ENCODE peak calls at places on chromosomes 1 and 21, in five cellular contexts. K is body of pancreas, X is HCT116, H is ovary, Q is breast epithelium. M is an unnamed sample.

GRCh38 chr1:31159869-31160611 is 79.6 kb downstream of the NKAIN1 start:
- DNase-seq in Q (no peak), K (no peak), X (no peak), H (no peak), M (no peak)

GRCh38 chr1:77056525-77056924 is 162.7 kb downstream of the PIGK start:
- DNase-seq in X (no peak), Q (no peak), K (no peak), H (no peak), M (no peak)

GRCh38 chr1:160098852-160099647 is 631 bp upstream of the IGSF8 start:
- DNase-seq in K (peak; percentile 98), H (peak; percentile 99), X (peak; percentile 83), Q (peak; percentile 99), M (peak; percentile 99)

GRCh38 chr21:35206141-35207125 is 157.3 kb upstream of the RUNX1 start:
- DNase-seq in K (no peak), X (no peak), H (peak; percentile 34), Q (peak; percentile 61), M (no peak)

GRCh38 chr1:243558556-243558955 is 291.5 kb downstream of the AKT3 start:
- DNase-seq in Q (no peak), K (no peak), H (no peak), X (no peak), M (no peak)

GRCh38 chr1:21909787-21910503 is 27.2 kb downstream of the HSPG2 start:
- DNase-seq in X (no peak), Q (no peak), K (no peak), H (peak; percentile 69), M (peak; percentile 77)

GRCh38 chr1:180614746-180615145 is 17.1 kb upstream of the XPR1 start:
- DNase-seq in K (peak; percentile 89), H (no peak), X (no peak), Q (no peak), M (no peak)

GRCh38 chr1:159089184-159089791 is 12.7 kb upstream of the AIM2 start:
- DNase-seq in H (no peak), Q (no peak), X (no peak), K (no peak), M (no peak)

GRCh38 chr1:238546118-238546517 is 655.4 kb upstream of the ZP4 start:
- DNase-seq in X (no peak), Q (no peak), K (no peak), H (no peak), M (no peak)

GRCh38 chr1:227944931-227945890 is 2.5 kb downstream of the WNT9A start:
- DNase-seq in Q (peak; percentile 53), H (no peak), X (no peak), K (peak; percentile 27), M (peak; percentile 15)

GRCh38 chr1:78250201-78250600 is 204.4 kb downstream of the GIPC2 start:
- DNase-seq in K (no peak), H (no peak), Q (no peak), X (no peak), M (no peak)

GRCh38 chr1:240663160-240663879 is 51.4 kb upstream of the GREM2 start:
- DNase-seq in H (no peak), K (no peak), Q (no peak), X (no peak), M (no peak)

GRCh38 chr1:243526180-243526579 is 270.3 kb downstream of the SDCCAG8 start:
- DNase-seq in K (no peak), X (no peak), H (no peak), Q (no peak), M (no peak)

GRCh38 chr1:68624233-68624632 is 127.4 kb upstream of the DEPDC1 start:
- DNase-seq in K (no peak), H (no peak), X (no peak), Q (no peak), M (no peak)

GRCh38 chr1:24003331-24003972 is 23.3 kb upstream of the SRSF10 start:
- DNase-seq in H (no peak), X (no peak), K (peak; percentile 24), Q (no peak), M (no peak)

GRCh38 chr21:33640697-33641338 is 723 bp downstream of the CRYZL1 start:
- DNase-seq in Q (no peak), K (peak; percentile 13), H (peak; percentile 25), X (peak; percentile 4), M (no peak)

GRCh38 chr1:231264642-231265041 is 23.6 kb downstream of the GNPAT start:
- DNase-seq in Q (no peak), K (no peak), X (no peak), H (no peak), M (no peak)

GRCh38 chr1:223653015-223653414 is 12.5 kb downstream of the CAPN8 start:
- DNase-seq in Q (no peak), K (no peak), X (no peak), H (no peak), M (no peak)

GRCh38 chr1:239617259-239617658 is 230.9 kb downstream of the CHRM3 start:
- DNase-seq in K (no peak), X (no peak), Q (no peak), H (no peak), M (no peak)

GRCh38 chr1:20603473-20604464 is 14.9 kb downstream of the CDA start:
- DNase-seq in Q (no peak), X (no peak), K (no peak), H (no peak), M (no peak)

GRCh38 chr1:107739651-107740050 is 225.3 kb downstream of the VAV3 start:
- DNase-seq in H (no peak), X (no peak), Q (no peak), K (no peak), M (no peak)

GRCh38 chr1:107950434-107950833 is 14.5 kb downstream of the VAV3 start:
- DNase-seq in K (no peak), Q (no peak), H (no peak), X (no peak), M (no peak)

GRCh38 chr1:226532553-226532952 is 16.0 kb upstream of the STUM start:
- DNase-seq in X (no peak), H (no peak), K (no peak), Q (no peak), M (no peak)

GRCh38 chr1:69913967-69914366 is 291.4 kb downstream of the LRRC40 start:
- DNase-seq in Q (no peak), H (no peak), K (peak; percentile 9), X (no peak), M (no peak)

DNA sequence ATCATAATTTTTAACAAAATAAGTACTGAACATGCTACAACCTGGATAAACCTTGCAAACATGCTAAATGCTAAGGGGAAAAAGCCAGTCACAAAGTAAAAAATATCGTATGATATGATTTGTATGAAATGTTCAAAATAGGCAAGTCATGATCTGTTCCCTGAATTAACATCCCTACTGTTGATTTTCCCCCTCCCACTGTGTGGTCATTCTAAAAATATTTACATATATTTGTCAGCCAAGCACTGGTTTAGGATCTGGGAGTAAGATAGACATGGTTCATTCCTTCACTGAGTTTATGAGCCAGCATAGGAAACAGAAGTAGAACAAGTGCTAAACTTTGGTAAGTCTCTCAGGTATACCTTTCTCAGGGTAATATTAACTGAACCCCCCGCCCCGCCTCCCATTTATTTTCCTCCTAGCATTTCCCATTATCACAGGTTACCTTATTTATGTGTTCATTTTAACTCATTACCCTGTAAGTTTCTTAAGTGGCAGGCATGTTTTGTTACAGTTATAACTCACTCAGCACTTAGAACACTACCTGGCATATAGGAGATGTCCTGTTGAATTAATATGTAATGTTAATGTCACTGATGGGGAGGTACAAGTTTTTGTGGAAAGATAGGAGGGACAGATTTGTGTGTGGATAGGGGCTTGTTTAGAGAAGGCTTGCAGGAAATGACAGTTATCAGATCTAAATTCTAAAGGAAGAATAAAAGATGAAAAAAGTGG is 12.3 kb downstream of the UQCRH start:
- DNase-seq in X (no peak), Q (no peak), K (no peak), H (no peak), M (no peak)
- TF ChIP-seq POLR2A in X (no peak), Q (no peak), K (no peak), H (no peak), M (no peak)

DNA sequence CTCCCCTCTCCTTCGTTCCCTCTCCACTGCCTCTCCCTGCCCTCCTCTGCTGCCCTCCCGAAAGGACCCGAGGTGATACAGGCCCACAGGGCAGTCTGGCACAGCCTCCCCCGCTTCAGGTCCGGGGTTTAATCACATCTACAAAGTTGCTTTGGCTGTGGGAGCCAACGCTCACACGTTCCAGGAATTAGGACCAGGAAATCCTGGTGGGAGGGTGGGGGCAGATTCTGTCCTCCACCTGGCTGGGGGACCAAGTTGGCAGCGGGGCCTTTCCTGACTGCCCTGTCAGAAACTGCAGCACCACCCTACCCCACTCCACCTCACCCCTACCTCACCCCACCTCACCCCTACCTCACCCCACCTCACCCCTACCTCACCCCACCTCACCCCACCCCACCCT is 95.1 kb downstream of the WDR4 start:
- DNase-seq in K (no peak), Q (no peak), X (no peak), H (peak; percentile 32), M (peak; percentile 45)
- H3K4me1 ChIP-seq in K (peaks cover 14% of the 10 kb centered on the region), Q (no peaks in the 10 kb centered on the region), X (peaks cover 7% of the 10 kb centered on the region), H (peaks cover 16% of the 10 kb centered on the region), M (no peaks in the 10 kb centered on the region)

GRCh38 chr21:8998946-8999681 is 1522.3 kb upstream of the TPTE start:
- DNase-seq in K (no peak), H (no peak), Q (no peak), X (no peak), M (no peak)

GRCh38 chr21:8993284-8993942 is 1528.0 kb upstream of the TPTE start:
- DNase-seq in H (no peak), Q (no peak), K (no peak), X (no peak), M (no peak)

GRCh38 chr21:8994640-8995511 is 1526.5 kb upstream of the TPTE start:
- DNase-seq in H (no peak), X (no peak), Q (no peak), K (no peak), M (no peak)

GRCh38 chr21:8993943-8994639 is 1527.3 kb upstream of the TPTE start:
- DNase-seq in H (no peak), K (no peak), X (no peak), Q (no peak), M (no peak)

DNA sequence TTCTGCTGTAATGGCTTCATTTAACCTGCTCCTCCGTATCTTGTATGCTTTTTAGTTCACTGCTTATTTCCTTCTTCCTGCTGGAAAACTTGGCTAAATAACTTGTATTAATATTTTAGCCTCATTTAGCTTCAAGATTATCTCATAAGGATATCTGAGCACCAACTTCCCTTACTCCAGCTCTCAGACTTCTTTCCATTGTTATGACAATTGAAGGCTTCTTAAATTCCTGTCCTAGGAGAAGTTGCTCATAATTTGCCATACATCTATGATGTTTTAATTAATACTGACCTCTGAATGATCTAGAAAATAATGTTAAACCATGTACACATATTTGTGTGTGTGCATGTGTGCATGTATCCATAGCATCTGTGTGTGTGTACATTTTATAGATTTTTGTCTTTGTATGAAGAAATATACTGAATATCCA is 1524.4 kb upstream of the TPTE start:
- DNase-seq in K (no peak), X (no peak), H (no peak), Q (no peak), M (no peak)
- H3K9me3 ChIP-seq in K (peaks cover 3% of the 10 kb centered on the region), X (peaks cover 39% of the 10 kb centered on the region), H (no peaks in the 10 kb centered on the region), Q (peaks cover 3% of the 10 kb centered on the region), M (no peaks in the 10 kb centered on the region)

GRCh38 chr1:235076504-235077162 is 52.0 kb downstream of the TOMM20 start:
- DNase-seq in H (no peak), K (no peak), X (no peak), Q (no peak), M (no peak)

GRCh38 chr1:235073968-235074334 is 54.7 kb downstream of the TOMM20 start:
- DNase-seq in X (no peak), H (no peak), K (peak; percentile 87), Q (peak; percentile 74), M (no peak)

GRCh38 chr1:235074335-235075120 is 54.1 kb downstream of the TOMM20 start:
- DNase-seq in H (no peak), Q (peak; percentile 78), X (no peak), K (peak; percentile 67), M (peak; percentile 58)

GRCh38 chr1:235075955-235076308 is 52.7 kb downstream of the TOMM20 start:
- DNase-seq in Q (no peak), X (no peak), H (no peak), K (no peak), M (no peak)

GRCh38 chr1:235075121-235075954 is 53.3 kb downstream of the TOMM20 start:
- DNase-seq in X (no peak), H (peak; percentile 78), K (peak; percentile 76), Q (peak; percentile 66), M (peak; percentile 76)
- TF ChIP-seq POLR2A in X (no peak), H (no peak), K (peak; percentile 55), Q (no peak), M (peak; percentile 18)

M was measured in uterus.